ENCODE peak calls at places on chromosomes 2 and 18, in six cellular contexts. One of them, this sample, is unnamed.

GRCh38 chr2:173990970-173991819 is 26.0 kb upstream of the SP3 start:
- DNase-seq in thoracic aorta: no peak
- DNase-seq in left ventricle myocardium inferior: peak; percentile 85
- DNase-seq in aorta: peak; percentile 94
- DNase-seq in PC-3: peak; percentile 43
- DNase-seq in fibroblast of lung: peak; percentile 65
- DNase-seq in this sample: no peak

GRCh38 chr2:20350753-20351554 is at the start of gene PUM2:
- DNase-seq in thoracic aorta: peak; percentile 74
- DNase-seq in left ventricle myocardium inferior: peak; percentile 92
- DNase-seq in aorta: peak; percentile 96
- DNase-seq in PC-3: peak; percentile 98
- DNase-seq in fibroblast of lung: peak; percentile 92
- DNase-seq in this sample: peak; percentile 99

GRCh38 chr2:165109915-165110314 is 93.9 kb downstream of the SCN3A start:
- DNase-seq in thoracic aorta: no peak
- DNase-seq in left ventricle myocardium inferior: no peak
- DNase-seq in aorta: no peak
- DNase-seq in PC-3: no peak
- DNase-seq in fibroblast of lung: no peak
- DNase-seq in this sample: peak; percentile 46

GRCh38 chr2:197813093-197813787 is 8.8 kb downstream of the PLCL1 start:
- DNase-seq in thoracic aorta: no peak
- DNase-seq in left ventricle myocardium inferior: no peak
- DNase-seq in aorta: no peak
- DNase-seq in PC-3: peak; percentile 67
- DNase-seq in fibroblast of lung: peak; percentile 43
- DNase-seq in this sample: peak; percentile 63

GRCh38 chr18:73827801-73828200 is 319.8 kb downstream of the FBXO15 start:
- DNase-seq in thoracic aorta: no peak
- DNase-seq in left ventricle myocardium inferior: no peak
- DNase-seq in aorta: no peak
- DNase-seq in PC-3: no peak
- DNase-seq in fibroblast of lung: peak; percentile 18
- DNase-seq in this sample: peak; percentile 1

GRCh38 chr2:24783641-24784040 is 9.6 kb downstream of the PTRHD1 start:
- DNase-seq in thoracic aorta: no peak
- DNase-seq in left ventricle myocardium inferior: no peak
- DNase-seq in aorta: no peak
- DNase-seq in PC-3: no peak
- DNase-seq in fibroblast of lung: no peak
- DNase-seq in this sample: peak; percentile 44

GRCh38 chr2:20457027-20457426 is 10.2 kb downstream of the RHOB start:
- DNase-seq in thoracic aorta: no peak
- DNase-seq in left ventricle myocardium inferior: no peak
- DNase-seq in aorta: no peak
- DNase-seq in PC-3: no peak
- DNase-seq in fibroblast of lung: peak; percentile 68
- DNase-seq in this sample: no peak

GRCh38 chr2:47272031-47272864 is 117.1 kb upstream of the STPG4 start:
- DNase-seq in thoracic aorta: peak; percentile 28
- DNase-seq in left ventricle myocardium inferior: peak; percentile 71
- DNase-seq in aorta: peak; percentile 90
- DNase-seq in PC-3: peak; percentile 70
- DNase-seq in fibroblast of lung: peak; percentile 64
- DNase-seq in this sample: no peak

GRCh38 chr2:160719116-160719515 is 225.5 kb upstream of the RBMS1 start:
- DNase-seq in thoracic aorta: no peak
- DNase-seq in left ventricle myocardium inferior: no peak
- DNase-seq in aorta: no peak
- DNase-seq in PC-3: peak; percentile 83
- DNase-seq in fibroblast of lung: peak; percentile 78
- DNase-seq in this sample: peak; percentile 57

GRCh38 chr2:10368491-10369231 is 66.0 kb downstream of the HPCAL1 start:
- DNase-seq in thoracic aorta: no peak
- DNase-seq in left ventricle myocardium inferior: no peak
- DNase-seq in aorta: no peak
- DNase-seq in PC-3: no peak
- DNase-seq in fibroblast of lung: no peak
- DNase-seq in this sample: no peak

GRCh38 chr2:240237609-240238151 is 97.2 kb upstream of the OTOS start:
- DNase-seq in thoracic aorta: no peak
- DNase-seq in left ventricle myocardium inferior: no peak
- DNase-seq in aorta: peak; percentile 72
- DNase-seq in PC-3: peak; percentile 95
- DNase-seq in fibroblast of lung: peak; percentile 83
- DNase-seq in this sample: no peak

GRCh38 chr2:220166616-220167015 is 539.2 kb downstream of the SLC4A3 start:
- DNase-seq in thoracic aorta: no peak
- DNase-seq in left ventricle myocardium inferior: no peak
- DNase-seq in aorta: no peak
- DNase-seq in PC-3: no peak
- DNase-seq in fibroblast of lung: no peak
- DNase-seq in this sample: no peak

GRCh38 chr2:25340340-25340886 is 1.3 kb downstream of the DNMT3A start:
- DNase-seq in thoracic aorta: no peak
- DNase-seq in left ventricle myocardium inferior: peak; percentile 58
- DNase-seq in aorta: peak; percentile 83
- DNase-seq in PC-3: no peak
- DNase-seq in fibroblast of lung: no peak
- DNase-seq in this sample: no peak

GRCh38 chr18:47594621-47595086 is 335.8 kb downstream of the SMAD2 start:
- DNase-seq in thoracic aorta: no peak
- DNase-seq in left ventricle myocardium inferior: no peak
- DNase-seq in aorta: no peak
- DNase-seq in PC-3: no peak
- DNase-seq in fibroblast of lung: no peak
- DNase-seq in this sample: no peak

GRCh38 chr2:26184555-26185303 is 11.8 kb downstream of the GAREM2 start:
- DNase-seq in thoracic aorta: no peak
- DNase-seq in left ventricle myocardium inferior: peak; percentile 86
- DNase-seq in aorta: peak; percentile 97
- DNase-seq in PC-3: no peak
- DNase-seq in fibroblast of lung: no peak
- DNase-seq in this sample: peak; percentile 85

GRCh38 chr2:41720298-41720697 is 327.5 kb upstream of the PKDCC start:
- DNase-seq in thoracic aorta: no peak
- DNase-seq in left ventricle myocardium inferior: no peak
- DNase-seq in aorta: no peak
- DNase-seq in PC-3: no peak
- DNase-seq in fibroblast of lung: no peak
- DNase-seq in this sample: no peak

GRCh38 chr2:211503856-211504255 is 947.5 kb downstream of the CPS1 start:
- DNase-seq in thoracic aorta: no peak
- DNase-seq in left ventricle myocardium inferior: no peak
- DNase-seq in aorta: no peak
- DNase-seq in PC-3: no peak
- DNase-seq in fibroblast of lung: no peak
- DNase-seq in this sample: peak; percentile 11

GRCh38 chr2:161418715-161419337 is 2.7 kb downstream of the TBR1 start:
- DNase-seq in thoracic aorta: no peak
- DNase-seq in left ventricle myocardium inferior: no peak
- DNase-seq in aorta: no peak
- DNase-seq in PC-3: no peak
- DNase-seq in fibroblast of lung: peak; percentile 19
- DNase-seq in this sample: peak; percentile 78

GRCh38 chr2:70977605-70978205 is 725 bp upstream of the ANKRD53 start:
- DNase-seq in thoracic aorta: peak; percentile 63
- DNase-seq in left ventricle myocardium inferior: no peak
- DNase-seq in aorta: no peak
- DNase-seq in PC-3: peak; percentile 57
- DNase-seq in fibroblast of lung: peak; percentile 85
- DNase-seq in this sample: no peak

DNA sequence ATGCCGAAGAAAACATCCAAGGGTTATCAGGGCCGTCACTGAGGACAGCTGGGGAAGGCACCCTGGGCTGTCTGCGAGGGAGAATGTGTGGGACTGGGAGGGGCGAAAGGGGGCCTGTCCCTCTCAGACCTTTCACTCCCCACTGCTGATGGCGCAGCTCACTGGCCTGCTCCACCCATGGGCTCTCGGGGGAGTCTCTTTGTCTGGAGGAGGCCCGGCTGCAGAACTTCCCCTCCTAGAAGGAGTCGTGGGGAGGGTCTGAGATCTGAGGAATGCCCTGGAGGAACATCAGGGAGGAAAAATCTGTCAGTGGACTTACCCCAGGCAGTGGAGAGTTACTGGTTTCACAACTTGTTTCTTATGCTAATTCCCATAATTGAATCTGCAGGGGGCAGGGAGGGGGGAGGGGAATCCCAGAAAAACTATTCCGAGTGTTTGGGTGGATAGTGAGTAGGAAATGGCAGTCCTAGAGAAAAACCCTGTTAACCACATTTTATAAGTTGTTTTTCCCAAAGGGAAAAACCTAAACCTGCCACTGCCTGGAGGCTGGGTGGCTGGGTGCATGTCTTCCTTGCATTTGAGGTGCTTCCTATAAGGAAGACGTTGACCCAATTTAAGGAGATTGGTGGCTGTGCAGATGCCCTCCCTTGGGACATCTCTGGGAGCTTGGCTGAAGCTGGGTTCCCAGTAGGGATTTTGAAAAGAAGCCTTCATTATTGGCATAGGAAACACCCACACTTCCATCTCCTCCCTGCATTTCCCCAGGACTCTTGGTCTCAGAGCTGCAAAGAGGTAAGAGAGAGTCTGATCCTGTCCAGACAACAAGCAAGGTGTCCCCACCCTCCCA is 11.7 kb upstream of the SEMA4C start:
- DNase-seq in thoracic aorta: no peak
- DNase-seq in left ventricle myocardium inferior: no peak
- DNase-seq in aorta: no peak
- DNase-seq in PC-3: no peak
- DNase-seq in fibroblast of lung: no peak
- DNase-seq in this sample: peak; percentile 94
- H3K4me1 ChIP-seq in thoracic aorta: peaks cover under 1% of the 10 kb centered on the region
- H3K4me1 ChIP-seq in left ventricle myocardium inferior: peaks cover 42% of the 10 kb centered on the region
- H3K4me1 ChIP-seq in aorta: no peaks in the 10 kb centered on the region
- H3K4me1 ChIP-seq in PC-3: peaks cover 40% of the 10 kb centered on the region
- H3K4me1 ChIP-seq in fibroblast of lung: no peaks in the 10 kb centered on the region
- H3K4me1 ChIP-seq in this sample: peaks cover 17% of the 10 kb centered on the region

GRCh38 chr2:96528680-96529375 is 7.7 kb upstream of the ARID5A start:
- DNase-seq in thoracic aorta: peak; percentile 69
- DNase-seq in left ventricle myocardium inferior: no peak
- DNase-seq in aorta: peak; percentile 89
- DNase-seq in PC-3: no peak
- DNase-seq in fibroblast of lung: no peak
- DNase-seq in this sample: no peak
- H3K4me1 ChIP-seq in thoracic aorta: peaks cover 65% of the 10 kb centered on the region
- H3K4me1 ChIP-seq in left ventricle myocardium inferior: peaks cover 70% of the 10 kb centered on the region
- H3K4me1 ChIP-seq in aorta: peaks cover 4% of the 10 kb centered on the region
- H3K4me1 ChIP-seq in PC-3: peaks cover 18% of the 10 kb centered on the region
- H3K4me1 ChIP-seq in fibroblast of lung: peaks cover 32% of the 10 kb centered on the region
- H3K4me1 ChIP-seq in this sample: no peaks in the 10 kb centered on the region

DNA sequence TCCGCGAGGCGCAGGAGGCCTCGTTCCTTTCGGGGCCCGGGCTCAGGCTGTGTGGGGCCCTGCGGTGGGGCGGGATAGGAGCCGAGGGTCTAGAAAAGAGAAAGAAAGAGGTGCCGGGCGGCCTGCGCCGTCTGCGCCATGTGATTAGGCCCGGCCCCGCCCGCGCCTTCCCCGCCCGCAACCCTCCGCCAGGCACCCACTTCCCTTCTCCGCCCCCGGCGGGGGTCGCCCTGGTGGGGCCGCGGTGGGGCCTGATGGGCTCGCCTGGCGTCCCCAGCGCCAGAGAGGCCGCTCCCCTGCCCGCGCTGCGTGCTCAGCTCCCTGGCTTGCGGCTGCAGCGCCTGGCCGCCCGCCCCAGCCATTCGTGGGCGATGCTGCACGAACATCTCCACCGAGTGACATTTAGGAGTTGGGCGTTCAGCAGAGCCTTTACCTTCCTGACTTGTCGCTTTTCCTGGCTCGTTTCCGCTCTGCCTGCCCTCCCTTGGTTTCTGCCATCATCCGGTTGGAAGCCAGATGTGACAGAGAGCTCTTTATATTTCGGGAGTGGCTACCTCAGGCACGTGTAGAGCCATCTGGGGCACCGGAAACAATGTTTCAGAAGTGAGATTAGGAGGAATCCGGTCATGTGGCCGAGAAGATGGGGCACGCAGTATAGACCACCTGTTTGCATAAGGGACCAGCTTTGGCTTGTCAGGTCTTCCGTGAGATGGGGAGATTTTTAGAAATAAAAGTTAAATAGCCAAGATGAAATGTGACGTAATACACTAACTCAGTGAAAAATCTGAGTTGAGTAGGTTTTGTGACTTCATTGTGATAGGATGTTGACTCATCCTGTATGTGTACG is 1.1 kb downstream of the GLS start:
- DNase-seq in thoracic aorta: peak; percentile 31
- DNase-seq in left ventricle myocardium inferior: peak; percentile 63
- DNase-seq in aorta: peak; percentile 86
- DNase-seq in PC-3: peak; percentile 77
- DNase-seq in fibroblast of lung: peak; percentile 79
- DNase-seq in this sample: peak; percentile 94
- H3K4me1 ChIP-seq in thoracic aorta: peaks cover 36% of the 10 kb centered on the region
- H3K4me1 ChIP-seq in left ventricle myocardium inferior: peaks cover 68% of the 10 kb centered on the region
- H3K4me1 ChIP-seq in aorta: no peaks in the 10 kb centered on the region
- H3K4me1 ChIP-seq in PC-3: peaks cover 28% of the 10 kb centered on the region
- H3K4me1 ChIP-seq in fibroblast of lung: peaks cover 3% of the 10 kb centered on the region
- H3K4me1 ChIP-seq in this sample: peaks cover 5% of the 10 kb centered on the region

GRCh38 chr2:224951723-224952481 is 90.4 kb downstream of the DOCK10 start:
- DNase-seq in thoracic aorta: no peak
- DNase-seq in left ventricle myocardium inferior: no peak
- DNase-seq in aorta: no peak
- DNase-seq in PC-3: no peak
- DNase-seq in fibroblast of lung: no peak
- DNase-seq in this sample: no peak
- H3K4me1 ChIP-seq in thoracic aorta: peaks cover 19% of the 10 kb centered on the region
- H3K4me1 ChIP-seq in left ventricle myocardium inferior: no peaks in the 10 kb centered on the region
- H3K4me1 ChIP-seq in aorta: peaks cover 2% of the 10 kb centered on the region
- H3K4me1 ChIP-seq in PC-3: peaks cover 7% of the 10 kb centered on the region
- H3K4me1 ChIP-seq in fibroblast of lung: no peaks in the 10 kb centered on the region
- H3K4me1 ChIP-seq in this sample: no peaks in the 10 kb centered on the region

GRCh38 chr2:233360771-233361176 is 6.5 kb downstream of the DGKD start:
- DNase-seq in thoracic aorta: no peak
- DNase-seq in left ventricle myocardium inferior: no peak
- DNase-seq in aorta: no peak
- DNase-seq in PC-3: no peak
- DNase-seq in fibroblast of lung: no peak
- DNase-seq in this sample: peak; percentile 83

GRCh38 chr2:233361298-233361697 is 7.0 kb downstream of the DGKD start:
- DNase-seq in thoracic aorta: no peak
- DNase-seq in left ventricle myocardium inferior: no peak
- DNase-seq in aorta: no peak
- DNase-seq in PC-3: no peak
- DNase-seq in fibroblast of lung: no peak
- DNase-seq in this sample: no peak

GRCh38 chr2:233358864-233359386 is 4.6 kb downstream of the DGKD start:
- DNase-seq in thoracic aorta: no peak
- DNase-seq in left ventricle myocardium inferior: no peak
- DNase-seq in aorta: no peak
- DNase-seq in PC-3: no peak
- DNase-seq in fibroblast of lung: no peak
- DNase-seq in this sample: no peak

GRCh38 chr2:233358335-233358734 is 4.0 kb downstream of the DGKD start:
- DNase-seq in thoracic aorta: no peak
- DNase-seq in left ventricle myocardium inferior: no peak
- DNase-seq in aorta: no peak
- DNase-seq in PC-3: no peak
- DNase-seq in fibroblast of lung: no peak
- DNase-seq in this sample: no peak

GRCh38 chr2:233359823-233360222 is 5.5 kb downstream of the DGKD start:
- DNase-seq in thoracic aorta: no peak
- DNase-seq in left ventricle myocardium inferior: no peak
- DNase-seq in aorta: no peak
- DNase-seq in PC-3: no peak
- DNase-seq in fibroblast of lung: no peak
- DNase-seq in this sample: no peak
- H3K4me1 ChIP-seq in thoracic aorta: peaks cover 35% of the 10 kb centered on the region
- H3K4me1 ChIP-seq in left ventricle myocardium inferior: peaks cover 63% of the 10 kb centered on the region
- H3K4me1 ChIP-seq in aorta: no peaks in the 10 kb centered on the region
- H3K4me1 ChIP-seq in PC-3: peaks cover 18% of the 10 kb centered on the region
- H3K4me1 ChIP-seq in fibroblast of lung: no peaks in the 10 kb centered on the region
- H3K4me1 ChIP-seq in this sample: no peaks in the 10 kb centered on the region

This sample was measured in mesendoderm.